ENCODE peak calls at places on chromosome X, in ten cellular contexts. H, W, A, Y, M, N, S, D, G and J are unnamed samples.
A peak's percentile ranks its signal among the peaks of the same experiment; 100 is the strongest.

GRCh38 chrX:26373829-26374228 is 157.9 kb downstream of the MAGEB5 start:
- DNase-seq in Y (no peak), G (no peak), W (no peak), A (no peak), M (no peak), D (no peak), N (no peak), S (no peak), H (no peak), J (no peak)

GRCh38 chrX:119375561-119375960 is 23.6 kb upstream of the SLC25A43 start:
- DNase-seq in H (no peak), M (no peak), N (no peak), G (no peak), S (no peak), D (no peak), W (no peak), Y (no peak), A (no peak), J (no peak)

GRCh38 chrX:153455571-153455970 is 9.7 kb upstream of the TREX2 start:
- DNase-seq in A (no peak), N (no peak), W (no peak), S (no peak), H (no peak), D (no peak), Y (no peak), G (peak; percentile 76), M (no peak), J (no peak)

GRCh38 chrX:93319604-93320003 is 353.8 kb downstream of the NAP1L3 start:
- DNase-seq in M (no peak), S (no peak), D (no peak), A (no peak), W (no peak), N (no peak), G (no peak), H (peak; percentile 1), Y (no peak), J (no peak)

GRCh38 chrX:39308126-39308525 is 506.9 kb downstream of the MID1IP1 start:
- DNase-seq in G (no peak), A (no peak), H (no peak), M (no peak), D (no peak), W (peak; percentile 40), Y (no peak), N (no peak), S (no peak), J (no peak)

GRCh38 chrX:4844376-4844775 is 1130.9 kb upstream of the PRKX start:
- DNase-seq in N (peak; percentile 27), S (no peak), M (no peak), A (no peak), Y (no peak), D (no peak), G (no peak), W (no peak), H (no peak), J (no peak)

GRCh38 chrX:148536961-148537360 is 36.5 kb downstream of the AFF2 start:
- DNase-seq in H (no peak), A (no peak), G (no peak), Y (no peak), D (no peak), S (no peak), W (no peak), M (no peak), N (no peak), J (no peak)

GRCh38 chrX:47936224-47936939 is 67.4 kb downstream of the ZNF182 start:
- DNase-seq in Y (no peak), S (no peak), H (peak; percentile 57), M (no peak), N (no peak), W (no peak), D (peak; percentile 35), A (no peak), G (no peak), J (no peak)

DNA sequence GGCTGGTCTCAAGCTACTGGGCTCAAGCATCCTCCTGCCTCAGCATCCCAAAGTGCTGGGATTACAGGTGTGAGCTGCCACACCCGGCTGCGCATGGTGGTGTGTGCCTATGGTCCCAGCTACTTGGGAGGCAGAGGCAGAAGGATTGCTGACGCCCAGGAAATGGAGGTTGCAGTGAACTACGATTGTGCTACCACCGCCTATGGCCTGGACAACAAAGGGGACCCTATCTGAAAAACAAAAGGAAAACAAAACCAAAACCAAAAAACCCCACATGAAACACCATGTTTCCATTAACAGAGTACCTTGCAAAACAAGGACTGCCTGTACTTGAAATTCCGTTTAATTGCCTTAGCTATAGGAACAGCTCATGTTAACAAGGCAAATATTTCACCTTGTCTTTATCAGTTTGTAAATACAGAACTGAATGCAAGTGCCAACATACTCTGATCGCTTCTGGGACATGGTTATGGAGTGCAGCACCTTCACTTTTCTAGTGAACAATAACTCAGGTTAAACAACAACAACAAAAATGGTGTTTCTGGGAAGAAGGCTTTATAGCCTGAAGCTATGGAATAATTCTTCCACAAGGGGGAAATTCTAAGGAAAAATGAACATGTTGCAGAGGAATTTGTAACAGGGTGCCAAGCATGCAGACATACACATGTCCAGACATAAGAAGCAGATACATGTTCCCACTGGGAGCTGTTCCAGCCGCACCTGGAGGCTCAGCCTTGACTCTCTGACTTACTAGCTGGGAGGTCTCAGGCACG is 73.2 kb upstream of the STS start:
- DNase-seq in W (no peak), A (no peak), N (peak; percentile 63), G (no peak), D (no peak), Y (no peak), M (no peak), H (no peak), S (no peak), J (no peak)
- H3K36me3 ChIP-seq in W (no peaks in the 10 kb centered on the region), A (no peaks in the 10 kb centered on the region), N (peaks cover 20% of the 10 kb centered on the region), G (no peaks in the 10 kb centered on the region), D (peaks cover 18% of the 10 kb centered on the region), Y (no peaks in the 10 kb centered on the region), M (peaks cover 9% of the 10 kb centered on the region), H (no peaks in the 10 kb centered on the region), S (no peaks in the 10 kb centered on the region), J (peaks cover 13% of the 10 kb centered on the region)

DNA sequence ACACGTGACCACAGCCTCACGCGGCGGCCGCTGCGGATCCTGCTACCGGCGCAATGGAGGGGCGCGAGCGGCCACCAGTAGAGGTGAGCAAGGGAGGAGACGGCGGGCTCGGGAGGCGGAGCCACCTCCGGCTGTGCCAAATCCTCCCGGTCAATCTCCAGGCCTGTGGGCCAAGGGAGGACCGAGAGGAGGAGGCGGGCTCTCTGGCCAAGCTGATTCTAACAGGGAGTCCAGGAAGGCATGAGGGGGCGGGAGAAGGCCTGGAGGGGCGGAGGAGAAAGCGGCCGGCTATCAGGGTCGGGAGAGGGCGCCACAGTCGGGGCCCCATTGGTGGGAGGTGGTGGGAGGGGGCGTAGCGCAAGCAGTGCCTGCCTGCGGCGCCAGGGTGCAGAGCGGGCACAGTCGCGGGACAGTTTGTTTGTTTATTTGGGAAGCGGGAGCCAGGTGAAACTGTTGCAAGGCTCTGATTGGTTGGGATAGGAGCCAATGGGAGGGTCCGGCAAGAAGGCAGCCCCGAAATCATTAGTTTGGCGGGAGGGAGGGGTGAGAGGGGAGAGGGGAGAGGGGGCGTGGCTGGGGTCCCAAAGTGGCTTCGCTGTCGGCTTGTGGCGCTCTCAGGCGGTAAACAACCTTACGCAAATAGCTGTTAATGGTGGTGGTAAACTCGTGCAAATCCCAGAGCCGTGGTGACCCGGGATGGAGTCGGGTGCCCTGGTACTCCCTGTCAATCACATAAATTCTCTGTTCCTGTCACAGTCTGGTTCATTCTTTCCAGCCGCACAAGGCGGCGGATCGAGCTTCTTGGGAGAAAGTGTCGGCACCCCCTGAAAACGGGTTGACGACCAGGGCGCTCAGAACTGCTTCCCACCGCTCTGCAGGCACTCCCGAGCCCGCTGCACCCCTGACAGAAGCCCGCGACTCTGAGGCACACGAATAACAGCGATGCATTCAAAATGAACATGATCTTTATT is at the start of gene IRS4:
- DNase-seq in S (no peak), D (peak; percentile 58), N (no peak), Y (no peak), H (peak; percentile 90), M (no peak), A (no peak), W (no peak), G (peak; percentile 46), J (no peak)
- TF ChIP-seq POLR2AphosphoS5 in S (no peak), D (no peak), N (no peak), Y (no peak), H (peak; percentile 37), M (no peak), A (no peak), W (peak; percentile 28), G (no peak), J (no peak)

DNA sequence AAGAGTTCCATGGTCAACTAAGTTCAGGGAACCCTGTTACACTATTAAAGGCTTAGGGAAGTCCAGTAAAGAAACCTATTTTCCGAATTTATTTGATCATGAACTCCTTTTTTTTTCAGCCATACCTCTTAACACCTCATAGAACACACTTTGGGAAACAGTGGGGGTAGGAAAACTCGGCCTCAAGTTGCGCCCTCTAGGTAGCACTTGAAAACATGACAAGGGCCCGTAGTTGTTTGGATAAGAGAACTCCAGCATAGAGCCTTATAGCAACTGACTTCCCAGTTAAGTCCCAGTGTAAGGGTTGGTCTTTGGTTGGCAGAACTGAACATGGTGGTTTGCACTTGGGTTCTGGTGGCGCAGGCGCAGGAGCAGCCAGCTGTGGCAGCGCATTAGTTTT is 14.4 kb downstream of the OGT start:
- DNase-seq in D (no peak), A (no peak), H (peak; percentile 38), W (no peak), Y (no peak), N (no peak), S (no peak), M (no peak), G (no peak), J (no peak)
- H3K36me3 ChIP-seq in D (peaks cover 24% of the 10 kb centered on the region), A (peaks cover 13% of the 10 kb centered on the region), H (peaks cover 17% of the 10 kb centered on the region), W (no peaks in the 10 kb centered on the region), Y (no peaks in the 10 kb centered on the region), N (peaks cover 60% of the 10 kb centered on the region), S (peaks cover 32% of the 10 kb centered on the region), M (peaks cover 11% of the 10 kb centered on the region), G (peaks cover 44% of the 10 kb centered on the region), J (peaks cover 19% of the 10 kb centered on the region)

GRCh38 chrX:50812995-50813842 is 775 bp downstream of the SHROOM4 start:
- DNase-seq in M (no peak), Y (peak; percentile 25), S (no peak), D (peak; percentile 79), A (peak; percentile 69), G (peak; percentile 39), W (no peak), H (peak; percentile 39), N (peak; percentile 27), J (no peak)

GRCh38 chrX:50818986-50819385 is 5.0 kb upstream of the SHROOM4 start:
- DNase-seq in D (no peak), G (no peak), S (no peak), M (no peak), W (no peak), A (no peak), H (no peak), Y (no peak), N (no peak), J (no peak)

GRCh38 chrX:50814701-50815476 is 895 bp upstream of the SHROOM4 start:
- DNase-seq in N (no peak), M (no peak), G (no peak), Y (no peak), H (no peak), A (no peak), S (no peak), D (peak; percentile 3), W (no peak), J (no peak)

DNA sequence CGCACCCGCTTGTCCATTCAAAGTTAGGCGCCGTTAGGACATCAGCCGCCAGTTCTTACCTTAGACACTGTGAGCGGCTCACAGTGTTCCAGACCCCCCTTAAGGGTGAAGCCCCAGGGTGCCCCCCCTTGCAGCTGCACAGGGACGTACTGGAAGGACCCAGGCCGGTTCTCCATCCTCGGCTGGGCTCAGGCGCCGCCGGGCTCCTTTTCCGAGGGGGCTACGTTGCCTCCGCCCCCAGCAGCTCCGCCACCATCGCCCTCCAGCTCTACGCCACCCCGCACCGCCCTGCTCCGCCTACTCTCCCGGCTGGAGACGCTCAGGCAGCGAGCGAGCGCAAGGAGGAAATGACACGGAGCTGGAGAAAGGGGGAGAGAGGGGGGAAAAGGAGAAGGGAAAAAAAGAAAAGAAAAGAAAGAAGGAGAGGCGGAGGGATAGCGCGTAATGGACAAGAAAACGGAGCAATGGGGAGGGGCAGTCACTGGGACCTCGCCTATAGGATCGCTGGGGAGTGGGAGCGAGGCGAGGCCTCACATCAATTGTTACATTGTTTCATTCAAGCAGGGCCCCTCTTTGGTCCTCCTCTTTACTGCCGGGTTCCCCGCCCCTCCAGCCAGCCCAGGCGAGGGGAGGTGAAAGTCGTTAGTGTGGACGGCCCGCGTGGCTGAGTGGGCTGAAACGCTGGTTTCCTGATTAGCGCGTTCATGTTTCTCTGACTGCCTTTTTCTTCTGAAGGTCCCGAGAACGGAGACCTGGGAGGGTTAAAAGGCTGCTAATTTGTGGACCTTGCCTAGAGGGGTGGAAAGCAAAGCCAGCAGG is at the start of gene SHROOM4:
- DNase-seq in W (no peak), D (peak; percentile 84), Y (peak; percentile 46), A (peak; percentile 67), H (peak; percentile 81), M (no peak), G (peak; percentile 30), S (no peak), N (peak; percentile 28), J (no peak)
- TF ChIP-seq POLR2AphosphoS5 in W (peak; percentile 26), D (peak; percentile 31), Y (peak; percentile 27), A (peak; percentile 19), H (peak; percentile 15), M (no peak), G (no peak), S (no peak), N (no peak), J (peak; percentile 20)